ENCODE peak calls at places on chromosome 3, in four cellular contexts. D is AG09319; M is stimulated activated CD4-positive, alpha-beta T cell treated with anti-CD3 and anti-CD28 coated beads, Interleukin-1b, Interleukin-23, amount 100 ng/mL, for 1 hour; A is activated CD4-positive, alpha-beta T cell treated with anti-CD3 and anti-CD28 coated beads for 48 hours. K is an unnamed sample.

GRCh38 chr3:112629425-112629824 is 11.5 kb downstream of the CCDC80 start:
- DNase-seq in M (no peak), A (peak), D (peak), K (peak)

GRCh38 chr3:108125151-108125540 is 34.3 kb upstream of the CD47 start:
- DNase-seq in D (no peak), M (no peak), A (no peak), K (no peak)

GRCh38 chr3:194572944-194573491 is 60.2 kb downstream of the TMEM44 start:
- DNase-seq in A (no peak), D (no peak), M (no peak), K (no peak)

GRCh38 chr3:170809021-170809974 is 60.7 kb downstream of the RPL22L1 start:
- DNase-seq in A (peak), D (peak), M (no peak), K (peak)

GRCh38 chr3:183553263-183554026 is 2.1 kb downstream of the KLHL6 start:
- DNase-seq in A (no peak), D (no peak), M (no peak), K (no peak)

GRCh38 chr3:197231326-197231725 is 67.1 kb downstream of the DLG1 start:
- DNase-seq in A (no peak), M (no peak), D (no peak), K (no peak)

GRCh38 chr3:172181936-172182708 is 142.7 kb downstream of the FNDC3B start:
- DNase-seq in M (no peak), A (no peak), D (no peak), K (no peak)

GRCh38 chr3:111326144-111326995 is 215.6 kb upstream of the CD96 start:
- DNase-seq in A (no peak), D (peak), M (no peak), K (no peak)

GRCh38 chr3:59555593-59556315 is 505.9 kb upstream of the CFAP20DC start:
- DNase-seq in D (no peak), M (no peak), A (no peak), K (no peak)

GRCh38 chr3:58051196-58051595 is 43.0 kb downstream of the FLNB start:
- DNase-seq in D (no peak), M (no peak), A (no peak), K (no peak)

GRCh38 chr3:122975163-122975923 is 52.2 kb downstream of the SEMA5B start:
- DNase-seq in D (no peak), M (no peak), A (peak), K (no peak)

GRCh38 chr3:113275876-113276580 is 64.7 kb downstream of the BOC start:
- DNase-seq in D (peak), A (no peak), M (no peak), K (no peak)

GRCh38 chr3:102141096-102141912 is 292.0 kb downstream of the NFKBIZ start:
- DNase-seq in D (no peak), M (no peak), A (no peak), K (no peak)

GRCh38 chr3:13125092-13126015 is 52.1 kb upstream of the IQSEC1 start:
- DNase-seq in A (no peak), D (no peak), M (no peak), K (no peak)

GRCh38 chr3:171873561-171873960 is 30.4 kb downstream of the TMEM212 start:
- DNase-seq in A (no peak), D (no peak), M (no peak), K (no peak)

GRCh38 chr3:94525039-94525438 is 462.2 kb downstream of the NSUN3 start:
- DNase-seq in D (no peak), M (no peak), A (no peak), K (no peak)

GRCh38 chr3:64163019-64163754 is 62.1 kb downstream of the PRICKLE2 start:
- DNase-seq in D (no peak), A (no peak), M (no peak), K (no peak)

GRCh38 chr3:175294793-175295192 is 435.7 kb downstream of the NAALADL2 start:
- DNase-seq in D (no peak), A (no peak), M (no peak), K (no peak)

GRCh38 chr3:50806806-50807205 is 132.1 kb downstream of the DOCK3 start:
- DNase-seq in M (no peak), D (no peak), A (no peak), K (peak)

GRCh38 chr3:39505866-39506738 is 38.6 kb downstream of the MOBP start:
- DNase-seq in D (no peak), M (no peak), A (no peak), K (peak)

K was measured in NT2/D1.